ENCODE peak calls at places on chromosomes 13 and 19, in five cellular contexts. One of them, this sample, is unnamed.

GRCh38 chr19:2529473-2529918 is 53.6 kb downstream of the GADD45B start:
- DNase-seq in CD4-positive, CD25-positive, alpha-beta regulatory T cell: no peak
- DNase-seq in Caco-2: peak
- DNase-seq in GM06990: peak
- DNase-seq in M059J: peak
- DNase-seq in this sample: no peak

GRCh38 chr19:45814851-45815481 is at the start of gene RSPH6A:
- DNase-seq in GM06990: no peak
- DNase-seq in Caco-2: no peak
- DNase-seq in M059J: no peak
- DNase-seq in CD4-positive, CD25-positive, alpha-beta regulatory T cell: no peak
- DNase-seq in this sample: peak

GRCh38 chr13:113887700-113888201 is 23.9 kb upstream of the GAS6 start:
- DNase-seq in GM06990: no peak
- DNase-seq in M059J: peak
- DNase-seq in Caco-2: no peak
- DNase-seq in CD4-positive, CD25-positive, alpha-beta regulatory T cell: no peak
- DNase-seq in this sample: no peak

GRCh38 chr19:42090687-42091086 is 14.7 kb downstream of the ZNF574 start:
- DNase-seq in M059J: no peak
- DNase-seq in Caco-2: no peak
- DNase-seq in CD4-positive, CD25-positive, alpha-beta regulatory T cell: no peak
- DNase-seq in GM06990: no peak
- DNase-seq in this sample: no peak

GRCh38 chr19:280541-281007 is 10.6 kb downstream of the PLPP2 start:
- DNase-seq in CD4-positive, CD25-positive, alpha-beta regulatory T cell: no peak
- DNase-seq in M059J: no peak
- DNase-seq in GM06990: no peak
- DNase-seq in Caco-2: no peak
- DNase-seq in this sample: no peak

GRCh38 chr19:3636962-3637361 is 10.4 kb upstream of the CACTIN start:
- DNase-seq in Caco-2: no peak
- DNase-seq in M059J: no peak
- DNase-seq in GM06990: no peak
- DNase-seq in CD4-positive, CD25-positive, alpha-beta regulatory T cell: no peak
- DNase-seq in this sample: no peak

GRCh38 chr13:94119360-94119936 is 360.0 kb downstream of the DCT start:
- DNase-seq in M059J: no peak
- DNase-seq in Caco-2: peak
- DNase-seq in CD4-positive, CD25-positive, alpha-beta regulatory T cell: no peak
- DNase-seq in GM06990: no peak
- DNase-seq in this sample: no peak

GRCh38 chr13:102255409-102255808 is 146.4 kb downstream of the FGF14 start:
- DNase-seq in M059J: no peak
- DNase-seq in CD4-positive, CD25-positive, alpha-beta regulatory T cell: no peak
- DNase-seq in Caco-2: no peak
- DNase-seq in GM06990: no peak
- DNase-seq in this sample: no peak

GRCh38 chr19:6602729-6603114 is 11.8 kb upstream of the CD70 start:
- DNase-seq in M059J: no peak
- DNase-seq in GM06990: no peak
- DNase-seq in Caco-2: no peak
- DNase-seq in CD4-positive, CD25-positive, alpha-beta regulatory T cell: no peak
- DNase-seq in this sample: no peak

GRCh38 chr13:111506621-111507020 is 186.2 kb downstream of the TEX29 start:
- DNase-seq in Caco-2: no peak
- DNase-seq in CD4-positive, CD25-positive, alpha-beta regulatory T cell: no peak
- DNase-seq in GM06990: no peak
- DNase-seq in M059J: no peak
- DNase-seq in this sample: no peak

GRCh38 chr19:32748497-32748896 is 28.9 kb downstream of the TDRD12 start:
- DNase-seq in M059J: no peak
- DNase-seq in CD4-positive, CD25-positive, alpha-beta regulatory T cell: peak
- DNase-seq in GM06990: peak
- DNase-seq in Caco-2: peak
- DNase-seq in this sample: no peak

GRCh38 chr19:42132030-42132628 is at the start of gene POU2F2:
- DNase-seq in M059J: no peak
- DNase-seq in CD4-positive, CD25-positive, alpha-beta regulatory T cell: peak
- DNase-seq in GM06990: peak
- DNase-seq in Caco-2: no peak
- DNase-seq in this sample: no peak

GRCh38 chr19:6020166-6020967 is 42.4 kb upstream of the RANBP3 start:
- DNase-seq in GM06990: no peak
- DNase-seq in Caco-2: peak
- DNase-seq in M059J: peak
- DNase-seq in CD4-positive, CD25-positive, alpha-beta regulatory T cell: peak
- DNase-seq in this sample: no peak

GRCh38 chr19:40193587-40193849 is 2.3 kb downstream of the MAP3K10 start:
- DNase-seq in M059J: no peak
- DNase-seq in CD4-positive, CD25-positive, alpha-beta regulatory T cell: no peak
- DNase-seq in Caco-2: no peak
- DNase-seq in GM06990: no peak
- DNase-seq in this sample: no peak

GRCh38 chr13:112452380-112453206 is 76.4 kb downstream of the SPACA7 start:
- DNase-seq in CD4-positive, CD25-positive, alpha-beta regulatory T cell: no peak
- DNase-seq in Caco-2: no peak
- DNase-seq in M059J: no peak
- DNase-seq in GM06990: no peak
- DNase-seq in this sample: peak

GRCh38 chr19:7729831-7730285 is 2.1 kb downstream of the CLEC4G start:
- DNase-seq in Caco-2: no peak
- DNase-seq in GM06990: no peak
- DNase-seq in M059J: no peak
- DNase-seq in CD4-positive, CD25-positive, alpha-beta regulatory T cell: no peak
- DNase-seq in this sample: no peak

GRCh38 chr13:41137951-41138350 is 5.3 kb upstream of the KBTBD6 start:
- DNase-seq in CD4-positive, CD25-positive, alpha-beta regulatory T cell: no peak
- DNase-seq in M059J: peak
- DNase-seq in GM06990: no peak
- DNase-seq in Caco-2: no peak
- DNase-seq in this sample: no peak

GRCh38 chr13:96677029-96677428 is 317.2 kb downstream of the OXGR1 start:
- DNase-seq in M059J: no peak
- DNase-seq in Caco-2: no peak
- DNase-seq in CD4-positive, CD25-positive, alpha-beta regulatory T cell: no peak
- DNase-seq in GM06990: no peak
- DNase-seq in this sample: no peak

GRCh38 chr13:41179593-41180250 is 14.6 kb downstream of the KBTBD7 start:
- DNase-seq in Caco-2: no peak
- DNase-seq in M059J: peak
- DNase-seq in CD4-positive, CD25-positive, alpha-beta regulatory T cell: no peak
- DNase-seq in GM06990: peak
- DNase-seq in this sample: no peak

GRCh38 chr19:40542197-40542859 is 34.3 kb upstream of the SHKBP1 start:
- DNase-seq in GM06990: no peak
- DNase-seq in M059J: peak
- DNase-seq in CD4-positive, CD25-positive, alpha-beta regulatory T cell: no peak
- DNase-seq in Caco-2: no peak
- DNase-seq in this sample: no peak

GRCh38 chr13:112457081-112457480 is 80.9 kb downstream of the SPACA7 start:
- DNase-seq in Caco-2: no peak
- DNase-seq in GM06990: no peak
- DNase-seq in CD4-positive, CD25-positive, alpha-beta regulatory T cell: no peak
- DNase-seq in M059J: no peak
- DNase-seq in this sample: no peak

This sample was measured in vagina.